ENCODE peak calls at places on chromosome 13, in four cellular contexts. One of them, this sample, is unnamed.

GRCh38 chr13:73450583-73450982 is 391.8 kb downstream of the KLF5 start:
- DNase-seq in RWPE2: no peak
- DNase-seq in body of pancreas: no peak
- DNase-seq in mesenchymal stem cell: no peak
- DNase-seq in this sample: no peak

GRCh38 chr13:47033216-47033615 is 136.4 kb upstream of the HTR2A start:
- DNase-seq in RWPE2: no peak
- DNase-seq in body of pancreas: no peak
- DNase-seq in mesenchymal stem cell: peak; percentile 69
- DNase-seq in this sample: no peak

GRCh38 chr13:49303533-49304252 is 56.0 kb downstream of the CDADC1 start:
- DNase-seq in RWPE2: no peak
- DNase-seq in body of pancreas: peak; percentile 61
- DNase-seq in mesenchymal stem cell: no peak
- DNase-seq in this sample: peak; percentile 74

GRCh38 chr13:96490590-96490989 is 400.7 kb downstream of the HS6ST3 start:
- DNase-seq in RWPE2: no peak
- DNase-seq in body of pancreas: no peak
- DNase-seq in mesenchymal stem cell: no peak
- DNase-seq in this sample: no peak

GRCh38 chr13:113493315-113493951 is 2.9 kb upstream of the DCUN1D2 start:
- DNase-seq in RWPE2: no peak
- DNase-seq in body of pancreas: no peak
- DNase-seq in mesenchymal stem cell: peak; percentile 95
- DNase-seq in this sample: no peak

GRCh38 chr13:114047358-114047881 is 73.5 kb upstream of the C13orf46 start:
- DNase-seq in RWPE2: no peak
- DNase-seq in body of pancreas: no peak
- DNase-seq in mesenchymal stem cell: peak; percentile 63
- DNase-seq in this sample: peak; percentile 41

GRCh38 chr13:75785130-75785529 is 149.0 kb downstream of the LMO7 start:
- DNase-seq in RWPE2: no peak
- DNase-seq in body of pancreas: no peak
- DNase-seq in mesenchymal stem cell: no peak
- DNase-seq in this sample: no peak

GRCh38 chr13:30033681-30034447 is 183.4 kb upstream of the UBL3 start:
- DNase-seq in RWPE2: no peak
- DNase-seq in body of pancreas: no peak
- DNase-seq in mesenchymal stem cell: peak; percentile 91
- DNase-seq in this sample: no peak

GRCh38 chr13:56166864-56167263 is 973.9 kb upstream of the PRR20A start:
- DNase-seq in RWPE2: no peak
- DNase-seq in body of pancreas: no peak
- DNase-seq in mesenchymal stem cell: no peak
- DNase-seq in this sample: no peak

GRCh38 chr13:59744747-59745394 is 418.9 kb downstream of the DIAPH3 start:
- DNase-seq in RWPE2: no peak
- DNase-seq in body of pancreas: no peak
- DNase-seq in mesenchymal stem cell: peak; percentile 32
- DNase-seq in this sample: no peak

GRCh38 chr13:35479223-35479536 is 2.7 kb upstream of the MAB21L1 start:
- DNase-seq in RWPE2: no peak
- DNase-seq in body of pancreas: no peak
- DNase-seq in mesenchymal stem cell: no peak
- DNase-seq in this sample: no peak

GRCh38 chr13:24153979-24154378 is 6.5 kb upstream of the SPATA13 start:
- DNase-seq in RWPE2: no peak
- DNase-seq in body of pancreas: no peak
- DNase-seq in mesenchymal stem cell: no peak
- DNase-seq in this sample: no peak

GRCh38 chr13:53110614-53111013 is 82.0 kb downstream of the OLFM4 start:
- DNase-seq in RWPE2: no peak
- DNase-seq in body of pancreas: no peak
- DNase-seq in mesenchymal stem cell: no peak
- DNase-seq in this sample: no peak

GRCh38 chr13:46546084-46546786 is 6.7 kb upstream of the LRCH1 start:
- DNase-seq in RWPE2: no peak
- DNase-seq in body of pancreas: no peak
- DNase-seq in mesenchymal stem cell: no peak
- DNase-seq in this sample: no peak

GRCh38 chr13:88281846-88282245 is 610.7 kb downstream of the SLITRK5 start:
- DNase-seq in RWPE2: no peak
- DNase-seq in body of pancreas: no peak
- DNase-seq in mesenchymal stem cell: no peak
- DNase-seq in this sample: no peak

GRCh38 chr13:39876258-39876657 is 220.8 kb downstream of the COG6 start:
- DNase-seq in RWPE2: no peak
- DNase-seq in body of pancreas: no peak
- DNase-seq in mesenchymal stem cell: peak; percentile 89
- DNase-seq in this sample: no peak

GRCh38 chr13:89027694-89028306 is 1356.6 kb downstream of the SLITRK5 start:
- DNase-seq in RWPE2: no peak
- DNase-seq in body of pancreas: no peak
- DNase-seq in mesenchymal stem cell: no peak
- DNase-seq in this sample: no peak

GRCh38 chr13:23999411-23999810 is 102.1 kb upstream of the C1QTNF9B start:
- DNase-seq in RWPE2: no peak
- DNase-seq in body of pancreas: no peak
- DNase-seq in mesenchymal stem cell: no peak
- DNase-seq in this sample: no peak

GRCh38 chr13:101492251-101492910 is 39.9 kb downstream of the ITGBL1 start:
- DNase-seq in RWPE2: no peak
- DNase-seq in body of pancreas: no peak
- DNase-seq in mesenchymal stem cell: no peak
- DNase-seq in this sample: no peak

GRCh38 chr13:107770541-107770940 is 444.8 kb downstream of the LIG4 start:
- DNase-seq in RWPE2: no peak
- DNase-seq in body of pancreas: no peak
- DNase-seq in mesenchymal stem cell: no peak
- DNase-seq in this sample: no peak

GRCh38 chr13:35255241-35255640 is 221.2 kb downstream of the MAB21L1 start:
- DNase-seq in RWPE2: no peak
- DNase-seq in body of pancreas: no peak
- DNase-seq in mesenchymal stem cell: no peak
- DNase-seq in this sample: no peak

GRCh38 chr13:89968468-89968867 is 1379.0 kb upstream of the MIR17HG start:
- DNase-seq in RWPE2: no peak
- DNase-seq in body of pancreas: no peak
- DNase-seq in mesenchymal stem cell: no peak
- DNase-seq in this sample: no peak

GRCh38 chr13:41199526-41199925 is 5.2 kb upstream of the KBTBD7 start:
- DNase-seq in RWPE2: no peak
- DNase-seq in body of pancreas: no peak
- DNase-seq in mesenchymal stem cell: no peak
- DNase-seq in this sample: no peak
- H3K27ac ChIP-seq in RWPE2: no peak overlapping the region
- H3K27ac ChIP-seq in body of pancreas: no peak overlapping the region
- H3K27ac ChIP-seq in mesenchymal stem cell: no peak overlapping the region
- H3K27ac ChIP-seq in this sample: no peak overlapping the region

GRCh38 chr13:111210488-111210887 is 95.4 kb downstream of the ARHGEF7 start:
- DNase-seq in RWPE2: no peak
- DNase-seq in body of pancreas: peak; percentile 26
- DNase-seq in mesenchymal stem cell: peak; percentile 89
- DNase-seq in this sample: peak; percentile 82

GRCh38 chr13:111210082-111210481 is 95.0 kb downstream of the ARHGEF7 start:
- DNase-seq in RWPE2: no peak
- DNase-seq in body of pancreas: no peak
- DNase-seq in mesenchymal stem cell: no peak
- DNase-seq in this sample: no peak

GRCh38 chr13:111211789-111212516 is 96.8 kb downstream of the ARHGEF7 start:
- DNase-seq in RWPE2: no peak
- DNase-seq in body of pancreas: no peak
- DNase-seq in mesenchymal stem cell: peak; percentile 31
- DNase-seq in this sample: no peak

GRCh38 chr13:111209613-111210012 is 94.5 kb downstream of the ARHGEF7 start:
- DNase-seq in RWPE2: no peak
- DNase-seq in body of pancreas: no peak
- DNase-seq in mesenchymal stem cell: no peak
- DNase-seq in this sample: no peak

GRCh38 chr13:111210945-111211469 is 95.9 kb downstream of the ARHGEF7 start:
- DNase-seq in RWPE2: no peak
- DNase-seq in body of pancreas: no peak
- DNase-seq in mesenchymal stem cell: peak; percentile 47
- DNase-seq in this sample: no peak
- H3K4me1 ChIP-seq in RWPE2: peaks cover 8% of the 10 kb centered on the region
- H3K4me1 ChIP-seq in body of pancreas: peaks cover 10% of the 10 kb centered on the region
- H3K4me1 ChIP-seq in mesenchymal stem cell: peaks cover 30% of the 10 kb centered on the region
- H3K4me1 ChIP-seq in this sample: peaks cover 28% of the 10 kb centered on the region

DNA sequence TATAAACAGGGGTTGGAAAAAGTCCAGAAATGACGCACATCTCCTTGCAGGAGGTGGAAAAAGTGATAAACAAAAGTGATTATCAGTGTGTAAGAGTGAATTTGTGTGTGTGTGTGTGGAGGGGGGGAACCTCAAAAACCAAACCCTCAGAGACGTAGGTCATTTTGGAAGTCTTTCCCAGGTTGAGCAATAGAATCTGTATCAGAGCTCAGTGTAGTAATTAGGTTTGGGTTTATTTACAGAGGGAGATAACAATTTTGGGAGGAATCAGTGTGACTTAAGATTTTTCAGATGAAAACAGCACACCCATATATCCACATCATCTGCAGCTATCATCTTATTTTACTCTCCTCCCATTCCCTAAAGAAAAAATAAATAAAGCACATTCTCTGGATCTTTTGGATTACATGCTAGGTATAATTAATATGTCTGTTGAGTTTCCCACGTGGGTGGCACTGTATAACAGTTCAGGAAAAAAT is 406.4 kb downstream of the FGF9 start:
- DNase-seq in RWPE2: no peak
- DNase-seq in body of pancreas: no peak
- DNase-seq in mesenchymal stem cell: no peak
- DNase-seq in this sample: no peak
- H3K27me3 ChIP-seq in RWPE2: no peaks in the 10 kb centered on the region
- H3K27me3 ChIP-seq in body of pancreas: no peaks in the 10 kb centered on the region
- H3K27me3 ChIP-seq in mesenchymal stem cell: no peaks in the 10 kb centered on the region
- H3K27me3 ChIP-seq in this sample: peaks cover 2% of the 10 kb centered on the region

GRCh38 chr13:27264648-27265047 is 6.0 kb upstream of the RASL11A start:
- DNase-seq in RWPE2: no peak
- DNase-seq in body of pancreas: no peak
- DNase-seq in mesenchymal stem cell: no peak
- DNase-seq in this sample: no peak
- H3K27ac ChIP-seq in RWPE2: no peak overlapping the region
- H3K27ac ChIP-seq in body of pancreas: no peak overlapping the region
- H3K27ac ChIP-seq in mesenchymal stem cell: no peak overlapping the region
- H3K27ac ChIP-seq in this sample: no peak overlapping the region

GRCh38 chr13:33229446-33230177 is 55.9 kb downstream of the STARD13 start:
- DNase-seq in RWPE2: no peak
- DNase-seq in body of pancreas: no peak
- DNase-seq in mesenchymal stem cell: peak; percentile 65
- DNase-seq in this sample: peak; percentile 41

GRCh38 chr13:33227927-33228644 is 57.5 kb downstream of the STARD13 start:
- DNase-seq in RWPE2: no peak
- DNase-seq in body of pancreas: no peak
- DNase-seq in mesenchymal stem cell: peak; percentile 50
- DNase-seq in this sample: no peak

GRCh38 chr13:33228645-33229445 is 56.7 kb downstream of the STARD13 start:
- DNase-seq in RWPE2: no peak
- DNase-seq in body of pancreas: no peak
- DNase-seq in mesenchymal stem cell: peak; percentile 96
- DNase-seq in this sample: no peak

GRCh38 chr13:33231339-33231738 is 54.2 kb downstream of the STARD13 start:
- DNase-seq in RWPE2: no peak
- DNase-seq in body of pancreas: no peak
- DNase-seq in mesenchymal stem cell: no peak
- DNase-seq in this sample: no peak

GRCh38 chr13:33230178-33230881 is 55.2 kb downstream of the STARD13 start:
- DNase-seq in RWPE2: no peak
- DNase-seq in body of pancreas: no peak
- DNase-seq in mesenchymal stem cell: peak; percentile 78
- DNase-seq in this sample: no peak
- H3K4me1 ChIP-seq in RWPE2: peaks cover 55% of the 10 kb centered on the region
- H3K4me1 ChIP-seq in body of pancreas: peaks cover 44% of the 10 kb centered on the region
- H3K4me1 ChIP-seq in mesenchymal stem cell: peaks cover 16% of the 10 kb centered on the region
- H3K4me1 ChIP-seq in this sample: peaks cover 22% of the 10 kb centered on the region

DNA sequence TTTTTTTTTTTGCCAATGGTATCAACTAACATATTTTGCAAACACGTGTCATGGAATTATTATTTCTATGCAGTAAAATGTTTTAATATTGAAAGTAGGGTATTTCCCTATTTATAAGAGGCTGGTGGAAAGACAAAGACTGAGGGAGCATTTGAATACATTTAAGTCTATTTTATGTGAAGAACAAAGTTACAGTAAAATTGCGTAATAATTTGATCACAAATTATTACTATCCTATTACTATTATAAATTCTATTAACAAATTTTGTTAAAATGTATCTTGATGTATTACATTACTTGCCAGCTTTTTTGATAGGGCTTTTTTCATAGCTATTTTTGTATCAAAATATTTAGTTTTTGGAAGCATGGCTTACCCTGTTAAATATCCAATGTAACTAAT is 58.4 kb downstream of the GPC5 start:
- DNase-seq in RWPE2: no peak
- DNase-seq in body of pancreas: no peak
- DNase-seq in mesenchymal stem cell: no peak
- DNase-seq in this sample: no peak
- H3K27me3 ChIP-seq in RWPE2: peaks cover 5% of the 10 kb centered on the region
- H3K27me3 ChIP-seq in body of pancreas: no peaks in the 10 kb centered on the region
- H3K27me3 ChIP-seq in mesenchymal stem cell: no peaks in the 10 kb centered on the region
- H3K27me3 ChIP-seq in this sample: no peaks in the 10 kb centered on the region

GRCh38 chr13:37960427-37960826 is 90.9 kb upstream of the TRPC4 start:
- DNase-seq in RWPE2: no peak
- DNase-seq in body of pancreas: no peak
- DNase-seq in mesenchymal stem cell: no peak
- DNase-seq in this sample: no peak
- H3K27ac ChIP-seq in RWPE2: no peak overlapping the region
- H3K27ac ChIP-seq in body of pancreas: no peak overlapping the region
- H3K27ac ChIP-seq in mesenchymal stem cell: no peak overlapping the region
- H3K27ac ChIP-seq in this sample: no peak overlapping the region

GRCh38 chr13:44921478-44921877 is 67.8 kb downstream of the NUFIP1 start:
- DNase-seq in RWPE2: no peak
- DNase-seq in body of pancreas: no peak
- DNase-seq in mesenchymal stem cell: no peak
- DNase-seq in this sample: peak; percentile 26

GRCh38 chr13:44917589-44918322 is 71.5 kb downstream of the NUFIP1 start:
- DNase-seq in RWPE2: peak; percentile 92
- DNase-seq in body of pancreas: peak; percentile 97
- DNase-seq in mesenchymal stem cell: peak; percentile 98
- DNase-seq in this sample: peak; percentile 94

GRCh38 chr13:44920013-44920412 is 69.3 kb downstream of the NUFIP1 start:
- DNase-seq in RWPE2: no peak
- DNase-seq in body of pancreas: no peak
- DNase-seq in mesenchymal stem cell: no peak
- DNase-seq in this sample: no peak

GRCh38 chr13:44918323-44919102 is 70.8 kb downstream of the NUFIP1 start:
- DNase-seq in RWPE2: peak; percentile 84
- DNase-seq in body of pancreas: peak; percentile 90
- DNase-seq in mesenchymal stem cell: peak; percentile 99
- DNase-seq in this sample: peak; percentile 96

GRCh38 chr13:44919103-44919804 is 70.0 kb downstream of the NUFIP1 start:
- DNase-seq in RWPE2: no peak
- DNase-seq in body of pancreas: no peak
- DNase-seq in mesenchymal stem cell: no peak
- DNase-seq in this sample: no peak
- H3K4me1 ChIP-seq in RWPE2: peaks cover 23% of the 10 kb centered on the region
- H3K4me1 ChIP-seq in body of pancreas: peaks cover 42% of the 10 kb centered on the region
- H3K4me1 ChIP-seq in mesenchymal stem cell: peaks cover 9% of the 10 kb centered on the region
- H3K4me1 ChIP-seq in this sample: peaks cover 3% of the 10 kb centered on the region

This sample was measured in right cardiac atrium.